ENCODE peak calls at places on chromosomes 4 and X, in five cellular contexts. One of them, this sample, is unnamed.

GRCh38 chr4:48905363-48906015 is 1.1 kb downstream of the OCIAD2 start:
- DNase-seq in HL-60: no peak
- DNase-seq in mucosa of descending colon: peak
- DNase-seq in left lung: no peak
- DNase-seq in pancreas: no peak
- DNase-seq in this sample: no peak

GRCh38 chr4:186105721-186106335 is 1.3 kb downstream of the FAM149A start:
- DNase-seq in HL-60: no peak
- DNase-seq in mucosa of descending colon: no peak
- DNase-seq in left lung: no peak
- DNase-seq in pancreas: no peak
- DNase-seq in this sample: no peak

GRCh38 chr4:64584125-64584524 is 174.9 kb upstream of the TECRL start:
- DNase-seq in HL-60: no peak
- DNase-seq in mucosa of descending colon: no peak
- DNase-seq in left lung: no peak
- DNase-seq in pancreas: no peak
- DNase-seq in this sample: no peak

GRCh38 chr4:106494066-106494465 is 125.5 kb upstream of the GIMD1 start:
- DNase-seq in HL-60: no peak
- DNase-seq in mucosa of descending colon: no peak
- DNase-seq in left lung: no peak
- DNase-seq in pancreas: no peak
- DNase-seq in this sample: no peak

GRCh38 chrX:56800307-56800706 is 71.3 kb downstream of the NBDY start:
- DNase-seq in HL-60: no peak
- DNase-seq in mucosa of descending colon: no peak
- DNase-seq in left lung: no peak
- DNase-seq in pancreas: no peak
- DNase-seq in this sample: no peak

GRCh38 chr4:26173619-26174018 is 147.2 kb upstream of the RBPJ start:
- DNase-seq in HL-60: no peak
- DNase-seq in mucosa of descending colon: no peak
- DNase-seq in left lung: no peak
- DNase-seq in pancreas: peak
- DNase-seq in this sample: no peak

GRCh38 chr4:54016504-54016903 is 47.9 kb downstream of the CHIC2 start:
- DNase-seq in HL-60: no peak
- DNase-seq in mucosa of descending colon: no peak
- DNase-seq in left lung: no peak
- DNase-seq in pancreas: no peak
- DNase-seq in this sample: no peak

GRCh38 chr4:10701702-10702460 is 17.3 kb upstream of the CLNK start:
- DNase-seq in HL-60: no peak
- DNase-seq in mucosa of descending colon: no peak
- DNase-seq in left lung: no peak
- DNase-seq in pancreas: no peak
- DNase-seq in this sample: no peak

GRCh38 chrX:103554687-103555417 is 30.5 kb upstream of the TCEAL4 start:
- DNase-seq in HL-60: peak
- DNase-seq in mucosa of descending colon: peak
- DNase-seq in left lung: no peak
- DNase-seq in pancreas: no peak
- DNase-seq in this sample: peak

GRCh38 chrX:153379971-153380581 is 21.1 kb downstream of the PNMA6E start:
- DNase-seq in HL-60: no peak
- DNase-seq in mucosa of descending colon: no peak
- DNase-seq in left lung: no peak
- DNase-seq in pancreas: no peak
- DNase-seq in this sample: no peak

GRCh38 chr4:174631901-174632758 is 109.8 kb upstream of the HPGD start:
- DNase-seq in HL-60: peak
- DNase-seq in mucosa of descending colon: no peak
- DNase-seq in left lung: no peak
- DNase-seq in pancreas: no peak
- DNase-seq in this sample: no peak

GRCh38 chr4:74379912-74380311 is 15.0 kb downstream of the EREG start:
- DNase-seq in HL-60: no peak
- DNase-seq in mucosa of descending colon: no peak
- DNase-seq in left lung: no peak
- DNase-seq in pancreas: no peak
- DNase-seq in this sample: no peak

GRCh38 chrX:13652256-13653021 is 502 bp upstream of the TCEANC start:
- DNase-seq in HL-60: no peak
- DNase-seq in mucosa of descending colon: no peak
- DNase-seq in left lung: no peak
- DNase-seq in pancreas: no peak
- DNase-seq in this sample: no peak

GRCh38 chr4:142719854-142720541 is 126.1 kb downstream of the INPP4B start:
- DNase-seq in HL-60: no peak
- DNase-seq in mucosa of descending colon: no peak
- DNase-seq in left lung: no peak
- DNase-seq in pancreas: no peak
- DNase-seq in this sample: no peak

GRCh38 chr4:4228356-4228668 is 1.6 kb upstream of the OTOP1 start:
- DNase-seq in HL-60: no peak
- DNase-seq in mucosa of descending colon: no peak
- DNase-seq in left lung: no peak
- DNase-seq in pancreas: no peak
- DNase-seq in this sample: no peak

GRCh38 chrX:154348646-154349358 is 25.6 kb downstream of the FLNA start:
- DNase-seq in HL-60: no peak
- DNase-seq in mucosa of descending colon: peak
- DNase-seq in left lung: peak
- DNase-seq in pancreas: peak
- DNase-seq in this sample: peak

GRCh38 chr4:139934336-139934735 is 219.6 kb downstream of the MAML3 start:
- DNase-seq in HL-60: no peak
- DNase-seq in mucosa of descending colon: no peak
- DNase-seq in left lung: no peak
- DNase-seq in pancreas: no peak
- DNase-seq in this sample: peak

GRCh38 chr4:128958194-128958593 is 135.1 kb downstream of the SCLT1 start:
- DNase-seq in HL-60: peak
- DNase-seq in mucosa of descending colon: no peak
- DNase-seq in left lung: no peak
- DNase-seq in pancreas: no peak
- DNase-seq in this sample: no peak

GRCh38 chr4:141430686-141431085 is 205.7 kb upstream of the IL15 start:
- DNase-seq in HL-60: no peak
- DNase-seq in mucosa of descending colon: no peak
- DNase-seq in left lung: no peak
- DNase-seq in pancreas: no peak
- DNase-seq in this sample: no peak

GRCh38 chr4:95264843-95265242 is 283.9 kb downstream of the UNC5C start:
- DNase-seq in HL-60: no peak
- DNase-seq in mucosa of descending colon: no peak
- DNase-seq in left lung: no peak
- DNase-seq in pancreas: no peak
- DNase-seq in this sample: no peak

GRCh38 chr4:30836231-30836630 is 116.1 kb downstream of the PCDH7 start:
- DNase-seq in HL-60: no peak
- DNase-seq in mucosa of descending colon: no peak
- DNase-seq in left lung: no peak
- DNase-seq in pancreas: no peak
- DNase-seq in this sample: no peak

GRCh38 chrX:73851014-73852009 is 288.3 kb downstream of the CHIC1 start:
- DNase-seq in HL-60: peak
- DNase-seq in mucosa of descending colon: no peak
- DNase-seq in left lung: no peak
- DNase-seq in pancreas: peak
- DNase-seq in this sample: no peak

GRCh38 chr4:26126135-26126718 is 194.6 kb upstream of the RBPJ start:
- DNase-seq in HL-60: no peak
- DNase-seq in mucosa of descending colon: no peak
- DNase-seq in left lung: no peak
- DNase-seq in pancreas: no peak
- DNase-seq in this sample: no peak

GRCh38 chr4:18571252-18571885 is 549.8 kb upstream of the LCORL start:
- DNase-seq in HL-60: no peak
- DNase-seq in mucosa of descending colon: no peak
- DNase-seq in left lung: no peak
- DNase-seq in pancreas: no peak
- DNase-seq in this sample: no peak

GRCh38 chr4:169372791-169373190 is 102.0 kb upstream of the SH3RF1 start:
- DNase-seq in HL-60: no peak
- DNase-seq in mucosa of descending colon: no peak
- DNase-seq in left lung: no peak
- DNase-seq in pancreas: no peak
- DNase-seq in this sample: no peak

GRCh38 chrX:155211208-155211607 is 5.1 kb upstream of the VBP1 start:
- DNase-seq in HL-60: no peak
- DNase-seq in mucosa of descending colon: no peak
- DNase-seq in left lung: no peak
- DNase-seq in pancreas: no peak
- DNase-seq in this sample: no peak

GRCh38 chrX:50638123-50638522 is 167.5 kb upstream of the DGKK start:
- DNase-seq in HL-60: no peak
- DNase-seq in mucosa of descending colon: no peak
- DNase-seq in left lung: no peak
- DNase-seq in pancreas: no peak
- DNase-seq in this sample: no peak

GRCh38 chr4:159227378-159227777 is 124.5 kb downstream of the RAPGEF2 start:
- DNase-seq in HL-60: no peak
- DNase-seq in mucosa of descending colon: no peak
- DNase-seq in left lung: no peak
- DNase-seq in pancreas: no peak
- DNase-seq in this sample: no peak

GRCh38 chrX:35439692-35440091 is 358.4 kb upstream of the MAGEB16 start:
- DNase-seq in HL-60: no peak
- DNase-seq in mucosa of descending colon: no peak
- DNase-seq in left lung: no peak
- DNase-seq in pancreas: no peak
- DNase-seq in this sample: no peak

GRCh38 chr4:121219222-121219621 is 55.1 kb upstream of the TNIP3 start:
- DNase-seq in HL-60: no peak
- DNase-seq in mucosa of descending colon: no peak
- DNase-seq in left lung: no peak
- DNase-seq in pancreas: no peak
- DNase-seq in this sample: no peak

GRCh38 chrX:74949717-74950116 is 24.5 kb upstream of the NEXMIF start:
- DNase-seq in HL-60: no peak
- DNase-seq in mucosa of descending colon: no peak
- DNase-seq in left lung: no peak
- DNase-seq in pancreas: no peak
- DNase-seq in this sample: no peak

GRCh38 chrX:46477435-46477834 is 67.8 kb downstream of the ZNF674 start:
- DNase-seq in HL-60: no peak
- DNase-seq in mucosa of descending colon: no peak
- DNase-seq in left lung: no peak
- DNase-seq in pancreas: no peak
- DNase-seq in this sample: no peak

GRCh38 chr4:109406337-109406931 is 27.2 kb upstream of the SEC24B start:
- DNase-seq in HL-60: peak
- DNase-seq in mucosa of descending colon: no peak
- DNase-seq in left lung: no peak
- DNase-seq in pancreas: no peak
- DNase-seq in this sample: no peak

GRCh38 chr4:164251257-164251656 is 502.7 kb upstream of the SMIM31 start:
- DNase-seq in HL-60: no peak
- DNase-seq in mucosa of descending colon: no peak
- DNase-seq in left lung: no peak
- DNase-seq in pancreas: no peak
- DNase-seq in this sample: no peak

GRCh38 chr4:156941940-156942548 is 29.6 kb downstream of the PDGFC start:
- DNase-seq in HL-60: no peak
- DNase-seq in mucosa of descending colon: no peak
- DNase-seq in left lung: peak
- DNase-seq in pancreas: peak
- DNase-seq in this sample: no peak

GRCh38 chr4:166169111-166169510 is 296.1 kb downstream of the TLL1 start:
- DNase-seq in HL-60: no peak
- DNase-seq in mucosa of descending colon: no peak
- DNase-seq in left lung: no peak
- DNase-seq in pancreas: no peak
- DNase-seq in this sample: peak
- TF ChIP-seq CTCF in HL-60: no peak
- TF ChIP-seq CTCF in mucosa of descending colon: no peak
- TF ChIP-seq CTCF in left lung: no peak
- TF ChIP-seq CTCF in pancreas: no peak
- TF ChIP-seq CTCF in this sample: no peak

DNA sequence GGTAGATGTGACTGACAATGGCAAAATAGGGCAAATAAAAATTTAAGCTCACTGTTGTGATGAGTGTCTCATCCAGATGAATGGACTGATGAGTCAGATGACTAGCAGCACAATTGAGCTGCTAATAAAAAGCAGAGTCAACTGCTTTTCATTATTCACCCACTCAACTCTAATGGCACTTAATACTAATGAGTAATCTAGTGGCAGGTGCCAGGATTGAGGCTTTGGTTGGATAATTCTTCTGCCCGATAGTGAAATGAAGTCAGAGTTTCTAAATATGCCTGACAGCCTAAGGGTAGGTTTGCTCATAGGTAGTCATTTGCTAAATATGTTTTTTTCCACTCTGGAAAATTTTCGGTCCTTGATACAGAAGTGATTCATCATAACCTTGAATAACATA is 10.4 kb downstream of the OGT start:
- DNase-seq in HL-60: no peak
- DNase-seq in mucosa of descending colon: no peak
- DNase-seq in left lung: no peak
- DNase-seq in pancreas: no peak
- DNase-seq in this sample: no peak
- TF ChIP-seq CTCF in HL-60: no peak
- TF ChIP-seq CTCF in mucosa of descending colon: no peak
- TF ChIP-seq CTCF in left lung: no peak
- TF ChIP-seq CTCF in pancreas: no peak
- TF ChIP-seq CTCF in this sample: no peak

GRCh38 chrX:85544609-85545008 is 165.1 kb upstream of the POF1B start:
- DNase-seq in HL-60: no peak
- DNase-seq in mucosa of descending colon: no peak
- DNase-seq in left lung: no peak
- DNase-seq in pancreas: no peak
- DNase-seq in this sample: no peak
- TF ChIP-seq CTCF in HL-60: no peak
- TF ChIP-seq CTCF in mucosa of descending colon: no peak
- TF ChIP-seq CTCF in left lung: peak
- TF ChIP-seq CTCF in pancreas: peak
- TF ChIP-seq CTCF in this sample: peak

DNA sequence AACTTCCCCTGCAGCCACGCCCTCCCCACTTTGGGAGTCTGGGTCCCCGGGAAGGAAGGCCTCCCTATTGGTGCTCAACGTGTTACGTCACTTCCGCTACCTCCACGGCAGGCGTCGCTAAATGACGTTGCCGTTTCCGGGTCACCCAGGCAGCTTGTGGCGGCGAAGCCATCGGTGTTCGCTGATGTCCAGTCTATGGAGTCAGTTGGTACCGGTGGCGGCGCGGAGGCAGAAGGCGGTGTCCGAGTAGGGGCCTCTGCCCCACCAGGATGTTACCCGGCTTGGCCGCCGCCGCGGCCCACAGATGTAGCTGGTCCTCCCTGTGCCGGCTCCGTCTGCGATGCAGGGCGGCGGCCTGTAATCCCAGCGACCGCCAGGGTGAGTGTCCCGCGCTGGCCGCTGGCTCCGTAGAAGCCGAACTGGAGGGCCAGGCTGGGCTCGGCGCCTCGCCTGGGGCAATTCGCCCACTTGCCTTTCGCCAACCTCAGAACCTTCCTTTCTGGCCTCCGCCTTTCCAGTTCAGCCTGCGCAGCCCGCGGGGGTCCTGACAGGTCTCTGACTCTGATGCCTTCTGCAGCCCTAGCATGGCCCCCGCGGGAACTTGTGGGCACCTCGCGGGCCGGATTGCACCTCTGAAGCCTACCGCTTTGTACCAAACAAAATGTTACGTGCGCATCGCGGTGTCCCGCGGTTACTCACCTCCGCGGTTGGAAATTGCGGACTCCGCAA is at the start of gene SLC30A9:
- DNase-seq in HL-60: peak
- DNase-seq in mucosa of descending colon: peak
- DNase-seq in left lung: peak
- DNase-seq in pancreas: peak
- DNase-seq in this sample: peak
- TF ChIP-seq CTCF in HL-60: no peak
- TF ChIP-seq CTCF in mucosa of descending colon: no peak
- TF ChIP-seq CTCF in left lung: peak
- TF ChIP-seq CTCF in pancreas: no peak
- TF ChIP-seq CTCF in this sample: peak